ENCODE peak calls at places on chromosome 5, in six cellular contexts. T is Calu3, K is endodermal cell, F is ascending aorta, E is WTC11, G is MCF 10A. L is an unnamed sample.
A peak's percentile ranks its signal among the peaks of the same experiment; 100 is the strongest.

GRCh38 chr5:135324160-135324559 is 74.9 kb downstream of the MACROH2A1 start:
- DNase-seq in E (no peak), T (no peak), G (no peak), F (no peak), K (no peak), L (no peak)

GRCh38 chr5:172713113-172713808 is 57.7 kb downstream of the DUSP1 start:
- DNase-seq in F (no peak), E (peak; percentile 80), K (peak; percentile 89), T (peak; percentile 81), G (peak; percentile 56), L (no peak)

GRCh38 chr5:16913187-16913839 is 22.8 kb downstream of the MYO10 start:
- DNase-seq in K (no peak), G (peak; percentile 93), E (no peak), T (peak; percentile 63), F (no peak), L (peak; percentile 92)

GRCh38 chr5:122375801-122376200 is 63.8 kb downstream of the SNCAIP start:
- DNase-seq in F (no peak), E (no peak), G (no peak), T (no peak), K (no peak), L (no peak)

GRCh38 chr5:124905756-124906155 is 159.3 kb upstream of the ZNF608 start:
- DNase-seq in E (no peak), K (no peak), T (no peak), F (no peak), G (no peak), L (no peak)

GRCh38 chr5:125233944-125234343 is 487.5 kb upstream of the ZNF608 start:
- DNase-seq in T (no peak), G (no peak), F (no peak), E (no peak), K (no peak), L (no peak)

GRCh38 chr5:72280655-72281069 is 39.4 kb downstream of the MRPS27 start:
- DNase-seq in F (no peak), K (peak; percentile 60), T (no peak), G (peak; percentile 47), E (no peak), L (peak; percentile 33)

GRCh38 chr5:116652196-116652729 is 77.6 kb upstream of the SEMA6A start:
- DNase-seq in E (peak; percentile 33), K (peak; percentile 84), T (peak; percentile 79), G (peak; percentile 70), F (no peak), L (peak; percentile 80)

GRCh38 chr5:127260686-127261085 is 29.9 kb upstream of the MEGF10 start:
- DNase-seq in T (no peak), K (no peak), F (no peak), G (no peak), E (no peak), L (no peak)

GRCh38 chr5:125536582-125536981 is 790.1 kb upstream of the ZNF608 start:
- DNase-seq in F (no peak), T (no peak), K (no peak), E (no peak), G (peak; percentile 37), L (peak; percentile 82)

GRCh38 chr5:39217365-39218281 is 1.7 kb downstream of the FYB1 start:
- DNase-seq in E (peak; percentile 74), T (peak; percentile 73), F (no peak), K (peak; percentile 88), G (peak; percentile 83), L (peak; percentile 72)

GRCh38 chr5:141211-141610 is 49.2 kb downstream of the PLEKHG4B start:
- DNase-seq in E (no peak), G (no peak), T (no peak), K (peak; percentile 44), F (no peak), L (no peak)

GRCh38 chr5:35136386-35136785 is 88.6 kb upstream of the AGXT2 start:
- DNase-seq in T (no peak), K (no peak), F (no peak), G (peak; percentile 94), E (no peak), L (peak; percentile 49)

GRCh38 chr5:1261643-1262042 is 33.2 kb downstream of the TERT start:
- DNase-seq in K (no peak), E (no peak), F (no peak), T (no peak), G (no peak), L (no peak)

GRCh38 chr5:4907636-4908035 is 232.5 kb upstream of the ADAMTS16 start:
- DNase-seq in T (no peak), G (no peak), F (no peak), K (no peak), E (no peak), L (no peak)

GRCh38 chr5:177508217-177508611 is 1.4 kb downstream of the DOK3 start:
- DNase-seq in F (no peak), G (no peak), T (no peak), E (no peak), K (no peak), L (no peak)

GRCh38 chr5:177509361-177509951 is at the start of gene DOK3:
- DNase-seq in E (no peak), F (no peak), G (no peak), T (no peak), K (no peak), L (no peak)

GRCh38 chr5:177507165-177507564 is 2.5 kb downstream of the DOK3 start:
- DNase-seq in F (no peak), K (no peak), E (no peak), T (no peak), G (no peak), L (no peak)

GRCh38 chr5:177508837-177509236 is 789 bp downstream of the DOK3 start:
- DNase-seq in K (no peak), G (no peak), T (no peak), E (no peak), F (no peak), L (no peak)

GRCh38 chr5:177507596-177508216 is 1.9 kb downstream of the DOK3 start:
- DNase-seq in E (no peak), F (no peak), K (no peak), G (no peak), T (no peak), L (no peak)
- TF ChIP-seq CTCF in E (no peak), F (no peak), K (no peak), G (no peak), T (peak; percentile 1), L (no peak)

DNA sequence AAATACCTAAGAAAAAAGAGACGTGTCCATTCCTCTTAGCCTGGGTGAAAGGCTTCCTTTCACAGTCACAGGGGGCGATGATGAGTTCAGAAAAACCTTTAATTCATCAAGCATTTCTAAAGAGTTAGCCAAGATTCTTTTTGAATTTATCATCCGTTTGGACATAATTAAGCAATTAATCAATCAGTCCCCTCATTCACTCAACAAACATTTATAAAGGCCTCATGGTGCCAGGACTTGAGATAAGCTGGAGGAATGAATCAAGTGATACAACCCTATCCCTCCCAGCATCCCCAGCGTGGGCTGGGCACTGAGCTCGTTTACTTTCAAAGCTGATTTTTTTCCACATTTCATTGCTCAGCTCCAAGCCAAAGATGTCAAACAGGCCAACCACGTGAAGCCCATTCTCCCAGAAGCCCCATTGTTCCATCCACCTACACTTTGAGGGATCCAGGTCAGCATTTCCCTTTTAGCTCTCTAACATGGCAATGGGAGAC is 140.5 kb downstream of the SLIT3 start:
- DNase-seq in K (no peak), F (no peak), T (no peak), G (peak; percentile 32), E (no peak), L (peak; percentile 12)
- TF ChIP-seq CTCF in K (peak; percentile 68), F (peak; percentile 37), T (no peak), G (no peak), E (peak; percentile 22), L (no peak)

DNA sequence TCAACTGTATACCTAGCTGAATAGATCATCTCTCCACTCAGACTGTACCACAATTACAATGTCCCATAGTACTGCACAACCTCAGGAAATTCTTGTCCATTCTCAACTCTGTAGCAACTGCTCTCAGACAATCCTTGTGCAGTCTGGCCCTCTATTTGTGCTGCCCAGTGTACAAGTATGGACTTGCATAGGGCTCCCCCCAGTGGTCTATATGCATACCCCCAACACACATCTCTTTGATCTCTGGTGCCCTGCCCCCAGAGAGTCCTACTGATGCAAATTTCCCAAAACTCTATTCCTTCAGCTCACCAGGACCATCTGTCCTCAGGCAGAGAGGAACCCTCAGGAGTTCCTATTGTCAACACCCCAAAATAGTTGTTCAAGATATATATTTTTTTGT is 205.3 kb downstream of the SLCO4C1 start:
- DNase-seq in G (peak; percentile 30), T (peak; percentile 69), F (no peak), E (peak; percentile 30), K (peak; percentile 56), L (no peak)
- TF ChIP-seq CTCF in G (no peak), T (peak; percentile 69), F (no peak), E (no peak), K (peak; percentile 77), L (no peak)

GRCh38 chr5:7471710-7472109 is 75.8 kb downstream of the ADCY2 start:
- DNase-seq in G (no peak), T (no peak), F (no peak), E (no peak), K (no peak), L (no peak)

GRCh38 chr5:7464182-7464581 is 68.2 kb downstream of the ADCY2 start:
- DNase-seq in T (no peak), E (no peak), F (no peak), G (peak; percentile 5), K (peak; percentile 83), L (no peak)

GRCh38 chr5:7467179-7467578 is 71.2 kb downstream of the ADCY2 start:
- DNase-seq in T (no peak), K (peak; percentile 56), F (no peak), E (no peak), G (no peak), L (no peak)

GRCh38 chr5:7473115-7473514 is 77.2 kb downstream of the ADCY2 start:
- DNase-seq in G (no peak), K (no peak), F (no peak), E (no peak), T (no peak), L (no peak)

DNA sequence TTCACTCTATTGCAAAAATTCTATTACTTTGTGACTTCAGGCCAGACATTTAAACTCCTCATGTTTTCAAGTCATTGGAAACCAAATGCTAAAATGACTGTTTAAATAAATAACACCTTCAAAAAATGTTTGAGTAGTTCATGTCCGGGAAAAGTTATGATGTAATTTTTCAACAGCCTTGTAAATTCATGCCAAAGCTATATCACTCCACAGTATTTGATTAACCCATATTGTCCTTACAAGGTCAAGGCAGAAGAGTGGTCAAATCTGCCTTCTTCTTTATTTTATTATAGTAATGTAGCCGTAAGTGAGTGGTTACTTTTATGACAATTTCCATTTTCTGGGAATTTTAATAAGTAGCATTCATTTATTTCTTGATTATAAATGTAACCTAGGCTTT is 72.8 kb downstream of the ADCY2 start:
- DNase-seq in T (no peak), F (no peak), K (no peak), G (no peak), E (no peak), L (no peak)
- TF ChIP-seq CTCF in T (no peak), F (no peak), K (no peak), G (no peak), E (no peak), L (no peak)